ENCODE peak calls at places on chromosomes 6 and 20, in seven cellular contexts. U is PC-3; Y is mammary epithelial cell; B is mesendoderm; I is naive thymus-derived CD4-positive, alpha-beta T cell; X is HCT116; M is small intestine. R is an unnamed sample.

GRCh38 chr6:14074723-14075503 is 42.7 kb upstream of the CD83 start:
- DNase-seq in B (peak; percentile 10), I (peak; percentile 54), M (peak; percentile 53), Y (peak; percentile 58), X (no peak), U (peak; percentile 37), R (no peak)

GRCh38 chr6:43724914-43725642 is 37.5 kb upstream of the MRPS18A start:
- DNase-seq in Y (peak; percentile 92), U (peak; percentile 88), B (no peak), I (peak; percentile 74), X (peak; percentile 26), M (peak; percentile 86), R (peak; percentile 79)

GRCh38 chr6:124973780-124974179 is 11.5 kb downstream of the RNF217 start:
- DNase-seq in B (no peak), U (no peak), X (no peak), M (no peak), Y (no peak), I (no peak), R (no peak)

GRCh38 chr6:69866351-69867074 is at the start of gene COL19A1:
- DNase-seq in I (peak; percentile 18), Y (no peak), M (peak; percentile 2), B (peak; percentile 55), U (peak; percentile 1), X (no peak), R (no peak)

GRCh38 chr6:27839303-27840081 is 72.7 kb downstream of the OR2B2 start:
- DNase-seq in U (peak; percentile 88), Y (peak; percentile 61), B (peak; percentile 58), X (no peak), M (peak; percentile 70), I (no peak), R (no peak)

GRCh38 chr20:46023148-46023484 is 5.9 kb upstream of the SLC12A5 start:
- DNase-seq in B (no peak), U (no peak), X (no peak), Y (no peak), M (no peak), I (no peak), R (no peak)

GRCh38 chr20:46070215-46070910 is 19.4 kb downstream of the NCOA5 start:
- DNase-seq in Y (no peak), B (no peak), M (no peak), I (no peak), X (no peak), U (peak; percentile 37), R (no peak)

GRCh38 chr20:37365760-37366638 is 20.1 kb downstream of the SRC start:
- DNase-seq in M (no peak), B (no peak), X (no peak), U (no peak), I (no peak), Y (no peak), R (no peak)

GRCh38 chr6:71349395-71349794 is 60.8 kb downstream of the OGFRL1 start:
- DNase-seq in I (no peak), B (peak; percentile 36), U (peak; percentile 65), X (peak; percentile 16), Y (no peak), M (no peak), R (no peak)

GRCh38 chr6:158686311-158686710 is 36.5 kb downstream of the SYTL3 start:
- DNase-seq in M (no peak), Y (no peak), X (no peak), B (no peak), U (peak; percentile 53), I (no peak), R (no peak)

GRCh38 chr6:31794866-31795615 is 511 bp downstream of the VARS1 start:
- DNase-seq in Y (no peak), M (no peak), U (no peak), B (peak; percentile 73), X (no peak), I (no peak), R (no peak)

GRCh38 chr6:100850174-100850573 is 31.0 kb downstream of the ASCC3 start:
- DNase-seq in U (no peak), X (no peak), M (no peak), B (no peak), Y (no peak), I (no peak), R (no peak)

GRCh38 chr20:33211817-33212424 is 5.2 kb upstream of the BPIFA3 start:
- DNase-seq in I (no peak), U (peak; percentile 69), M (peak; percentile 38), B (peak; percentile 91), X (peak; percentile 61), Y (peak; percentile 44), R (peak; percentile 29)

GRCh38 chr6:142683688-142684087 is 261.3 kb downstream of the HIVEP2 start:
- DNase-seq in Y (no peak), M (no peak), X (no peak), I (no peak), B (no peak), U (no peak), R (no peak)

GRCh38 chr6:142679907-142680306 is 265.1 kb downstream of the HIVEP2 start:
- DNase-seq in B (no peak), M (no peak), U (no peak), Y (no peak), X (no peak), I (no peak), R (no peak)

GRCh38 chr6:142681099-142681498 is 263.9 kb downstream of the HIVEP2 start:
- DNase-seq in U (no peak), Y (no peak), I (no peak), M (no peak), X (no peak), B (no peak), R (no peak)

GRCh38 chr6:142682985-142683384 is 262.0 kb downstream of the HIVEP2 start:
- DNase-seq in B (no peak), I (no peak), U (no peak), Y (no peak), X (no peak), M (no peak), R (no peak)

DNA sequence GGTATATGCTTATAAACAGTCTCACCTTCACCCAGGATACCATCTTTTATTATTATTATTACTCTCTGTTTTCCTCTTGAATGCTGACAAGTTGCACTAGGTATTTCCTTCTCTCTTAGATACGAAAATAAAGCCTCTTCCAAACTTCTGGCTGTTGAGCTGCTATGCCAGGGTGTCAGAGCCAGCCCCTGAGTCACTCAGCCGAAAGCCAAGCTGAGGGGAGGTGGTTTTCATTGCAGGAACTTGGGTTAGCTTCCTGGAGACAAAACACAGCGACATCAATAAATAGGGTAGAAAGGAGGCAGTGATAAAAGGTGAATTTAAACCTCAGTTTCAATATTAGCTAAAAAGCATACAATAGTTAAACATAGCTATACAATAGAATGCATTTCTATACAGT is 264.7 kb downstream of the HIVEP2 start:
- DNase-seq in M (no peak), B (no peak), X (no peak), U (peak; percentile 4), I (peak; percentile 24), Y (peak; percentile 55), R (no peak)
- H3K27ac ChIP-seq in M (no peak overlapping the region), B (no peak overlapping the region), X (no peak overlapping the region), U (no peak overlapping the region), I (no peak overlapping the region), Y (no peak overlapping the region), R (no peak overlapping the region)

DNA sequence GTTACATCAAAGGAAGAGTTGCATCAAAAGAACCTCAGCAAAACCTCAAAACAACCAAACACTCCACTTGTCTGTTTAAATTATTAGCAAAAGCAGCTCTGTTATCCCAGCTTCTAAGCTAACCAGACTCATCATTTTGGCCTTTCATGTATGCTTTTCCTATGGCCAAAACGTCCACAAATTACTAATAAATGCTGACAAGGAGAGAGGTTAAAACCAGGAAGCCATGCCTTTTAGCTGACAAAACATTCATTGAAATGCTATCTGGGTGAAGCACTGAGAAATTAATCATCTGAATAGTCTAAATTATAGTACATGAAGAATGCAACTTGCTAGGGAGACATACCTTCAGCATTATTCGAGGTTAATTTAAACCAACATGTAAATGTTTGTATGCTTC is 80.6 kb downstream of the LAMA2 start:
- DNase-seq in Y (no peak), B (no peak), M (no peak), I (no peak), X (no peak), U (no peak), R (no peak)
- H3K27ac ChIP-seq in Y (no peak overlapping the region), B (no peak overlapping the region), M (no peak overlapping the region), I (no peak overlapping the region), X (no peak overlapping the region), U (no peak overlapping the region), R (no peak overlapping the region)

GRCh38 chr6:16944601-16945000 is 157.2 kb upstream of the STMND1 start:
- DNase-seq in Y (no peak), X (no peak), U (no peak), I (no peak), B (no peak), M (no peak), R (no peak)

GRCh38 chr6:16950311-16950710 is 151.5 kb upstream of the STMND1 start:
- DNase-seq in X (no peak), Y (no peak), M (no peak), U (no peak), B (no peak), I (no peak), R (no peak)

GRCh38 chr6:16949696-16950095 is 152.2 kb upstream of the STMND1 start:
- DNase-seq in I (no peak), Y (no peak), U (no peak), B (no peak), M (no peak), X (no peak), R (no peak)

GRCh38 chr6:16948376-16948775 is 153.5 kb upstream of the STMND1 start:
- DNase-seq in X (no peak), I (no peak), U (no peak), M (no peak), B (no peak), Y (no peak), R (no peak)

DNA sequence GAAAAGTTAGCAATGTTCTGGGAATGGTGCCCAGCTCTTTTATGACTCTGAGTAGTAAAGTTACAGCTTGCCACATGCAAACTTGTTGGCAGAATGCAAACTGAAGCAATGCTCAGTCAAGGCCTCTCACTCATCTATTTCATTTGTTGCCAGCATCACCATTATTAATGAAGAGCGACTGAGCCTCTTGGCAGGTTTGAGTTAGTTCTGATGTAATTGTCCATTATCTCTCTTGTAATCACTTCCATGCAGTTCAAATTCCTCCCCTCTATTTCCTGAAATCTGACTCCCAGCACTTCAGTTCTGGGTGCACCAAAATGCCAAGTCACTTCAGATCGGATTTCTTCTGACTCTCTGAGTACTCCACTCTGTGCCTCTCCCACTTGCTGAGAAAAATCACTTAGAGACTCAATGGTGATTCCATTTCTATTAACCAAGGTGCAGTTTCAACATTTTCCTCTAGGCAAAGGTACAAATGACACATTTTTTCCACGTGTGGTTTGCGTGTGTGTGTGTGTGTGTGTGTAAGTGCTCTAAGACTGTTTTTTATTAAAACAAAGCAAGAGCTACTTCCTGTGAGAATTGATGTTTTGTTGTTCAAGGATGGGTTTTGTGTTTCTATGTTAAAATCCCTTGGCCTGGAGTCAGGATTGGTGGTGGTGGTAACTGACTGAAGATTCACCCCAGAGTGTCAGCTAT is 154.2 kb upstream of the STMND1 start:
- DNase-seq in B (peak; percentile 93), Y (peak; percentile 75), M (no peak), I (no peak), U (peak; percentile 86), X (peak; percentile 36), R (peak; percentile 74)
- H3K27ac ChIP-seq in B (no peak overlapping the region), Y (no peak overlapping the region), M (no peak overlapping the region), I (no peak overlapping the region), U (peak overlapping the region; percentile 90), X (peak overlapping the region; percentile 32), R (peak overlapping the region; percentile 77)

DNA sequence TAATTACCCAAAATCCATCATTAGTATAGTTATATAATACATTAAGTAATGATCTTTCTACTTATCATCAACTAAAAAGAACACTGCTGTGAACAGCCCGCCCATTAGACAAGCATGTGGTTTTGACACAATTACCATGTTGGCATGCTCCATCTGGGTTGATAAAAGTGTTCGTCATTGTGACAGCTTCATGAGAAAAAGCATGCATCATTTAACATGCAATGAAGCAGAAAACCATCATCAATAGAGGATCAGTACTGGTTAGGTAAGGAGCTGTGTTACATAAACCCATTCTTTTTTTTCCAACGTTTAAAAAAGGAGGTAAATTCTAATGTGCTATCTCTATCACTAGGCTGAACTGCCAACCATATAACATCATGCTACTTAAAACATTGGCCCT is 101.9 kb downstream of the EPB41L2 start:
- DNase-seq in X (no peak), B (no peak), Y (no peak), U (no peak), M (no peak), I (no peak), R (no peak)
- H3K27ac ChIP-seq in X (no peak overlapping the region), B (no peak overlapping the region), Y (no peak overlapping the region), U (no peak overlapping the region), M (no peak overlapping the region), I (no peak overlapping the region), R (no peak overlapping the region)

R was measured in epithelial cell of prostate.